ENCODE peak calls at places on chromosomes 6 and 20, in four cellular contexts. One of them, this sample, is unnamed.

GRCh38 chr6:163533443-163533842 is 118.9 kb downstream of the QKI start:
- DNase-seq in naive thymus-derived CD4-positive, alpha-beta T cell: no peak
- DNase-seq in ovary: no peak
- DNase-seq in H54: no peak
- DNase-seq in this sample: no peak

GRCh38 chr6:11374036-11375010 is 141.9 kb upstream of the NEDD9 start:
- DNase-seq in ovary: no peak
- DNase-seq in naive thymus-derived CD4-positive, alpha-beta T cell: no peak
- DNase-seq in H54: no peak
- DNase-seq in this sample: no peak

GRCh38 chr6:52588710-52589091 is 11.8 kb upstream of the TRAM2 start:
- DNase-seq in H54: no peak
- DNase-seq in ovary: no peak
- DNase-seq in naive thymus-derived CD4-positive, alpha-beta T cell: no peak
- DNase-seq in this sample: no peak

GRCh38 chr6:153437193-153437592 is 306.1 kb upstream of the RGS17 start:
- DNase-seq in H54: no peak
- DNase-seq in ovary: no peak
- DNase-seq in naive thymus-derived CD4-positive, alpha-beta T cell: no peak
- DNase-seq in this sample: no peak

GRCh38 chr20:49641683-49642649 is 71.7 kb downstream of the B4GALT5 start:
- DNase-seq in H54: no peak
- DNase-seq in ovary: no peak
- DNase-seq in naive thymus-derived CD4-positive, alpha-beta T cell: no peak
- DNase-seq in this sample: no peak

GRCh38 chr6:4788953-4789584 is 12.9 kb downstream of the CDYL start:
- DNase-seq in H54: no peak
- DNase-seq in naive thymus-derived CD4-positive, alpha-beta T cell: no peak
- DNase-seq in ovary: no peak
- DNase-seq in this sample: no peak

GRCh38 chr6:3022765-3023662 is 23.3 kb downstream of the NQO2 start:
- DNase-seq in ovary: no peak
- DNase-seq in H54: no peak
- DNase-seq in naive thymus-derived CD4-positive, alpha-beta T cell: no peak
- DNase-seq in this sample: peak

GRCh38 chr6:75205776-75206334 is at the start of gene COL12A1:
- DNase-seq in naive thymus-derived CD4-positive, alpha-beta T cell: no peak
- DNase-seq in H54: peak
- DNase-seq in ovary: peak
- DNase-seq in this sample: no peak

GRCh38 chr6:64034840-64035656 is 399.4 kb downstream of the PHF3 start:
- DNase-seq in ovary: no peak
- DNase-seq in H54: no peak
- DNase-seq in naive thymus-derived CD4-positive, alpha-beta T cell: no peak
- DNase-seq in this sample: no peak

GRCh38 chr6:40138273-40138720 is 204.0 kb upstream of the MOCS1 start:
- DNase-seq in ovary: no peak
- DNase-seq in naive thymus-derived CD4-positive, alpha-beta T cell: no peak
- DNase-seq in H54: no peak
- DNase-seq in this sample: no peak

GRCh38 chr6:124747336-124747735 is 214.9 kb upstream of the RNF217 start:
- DNase-seq in naive thymus-derived CD4-positive, alpha-beta T cell: no peak
- DNase-seq in H54: no peak
- DNase-seq in ovary: no peak
- DNase-seq in this sample: no peak

GRCh38 chr20:53959849-53960585 is 110.4 kb downstream of the BCAS1 start:
- DNase-seq in naive thymus-derived CD4-positive, alpha-beta T cell: no peak
- DNase-seq in ovary: no peak
- DNase-seq in H54: no peak
- DNase-seq in this sample: no peak

GRCh38 chr6:7050911-7051779 is 56.6 kb upstream of the RREB1 start:
- DNase-seq in H54: peak
- DNase-seq in ovary: peak
- DNase-seq in naive thymus-derived CD4-positive, alpha-beta T cell: no peak
- DNase-seq in this sample: peak

GRCh38 chr6:1553562-1554088 is 56.1 kb upstream of the FOXC1 start:
- DNase-seq in naive thymus-derived CD4-positive, alpha-beta T cell: no peak
- DNase-seq in ovary: no peak
- DNase-seq in H54: no peak
- DNase-seq in this sample: no peak

GRCh38 chr20:62929051-62929538 is 2.8 kb upstream of the DIDO1 start:
- DNase-seq in naive thymus-derived CD4-positive, alpha-beta T cell: no peak
- DNase-seq in ovary: peak
- DNase-seq in H54: no peak
- DNase-seq in this sample: peak

GRCh38 chr6:137881522-137881886 is 14.4 kb downstream of the TNFAIP3 start:
- DNase-seq in naive thymus-derived CD4-positive, alpha-beta T cell: peak
- DNase-seq in ovary: no peak
- DNase-seq in H54: no peak
- DNase-seq in this sample: peak

GRCh38 chr6:117559299-117559698 is 43.0 kb downstream of the GOPC start:
- DNase-seq in naive thymus-derived CD4-positive, alpha-beta T cell: no peak
- DNase-seq in ovary: no peak
- DNase-seq in H54: no peak
- DNase-seq in this sample: no peak

GRCh38 chr6:145241039-145241438 is 494.3 kb downstream of the EPM2A start:
- DNase-seq in ovary: no peak
- DNase-seq in naive thymus-derived CD4-positive, alpha-beta T cell: no peak
- DNase-seq in H54: peak
- DNase-seq in this sample: no peak

GRCh38 chr20:44646023-44646640 is 5.4 kb downstream of the ADA start:
- DNase-seq in naive thymus-derived CD4-positive, alpha-beta T cell: no peak
- DNase-seq in ovary: no peak
- DNase-seq in H54: no peak
- DNase-seq in this sample: peak

GRCh38 chr20:62136283-62137091 is 6.7 kb downstream of the PSMA7 start:
- DNase-seq in H54: no peak
- DNase-seq in ovary: peak
- DNase-seq in naive thymus-derived CD4-positive, alpha-beta T cell: peak
- DNase-seq in this sample: peak

GRCh38 chr6:33343953-33344611 is 26.5 kb upstream of the ZBTB22 start:
- DNase-seq in ovary: no peak
- DNase-seq in H54: no peak
- DNase-seq in naive thymus-derived CD4-positive, alpha-beta T cell: peak
- DNase-seq in this sample: peak

GRCh38 chr6:133225560-133225959 is 15.6 kb upstream of the EYA4 start:
- DNase-seq in H54: no peak
- DNase-seq in ovary: no peak
- DNase-seq in naive thymus-derived CD4-positive, alpha-beta T cell: no peak
- DNase-seq in this sample: no peak

GRCh38 chr20:41395669-41396664 is 29.3 kb upstream of the EMILIN3 start:
- DNase-seq in ovary: peak
- DNase-seq in H54: no peak
- DNase-seq in naive thymus-derived CD4-positive, alpha-beta T cell: no peak
- DNase-seq in this sample: no peak

GRCh38 chr6:147407571-147407970 is 100.9 kb upstream of the SAMD5 start:
- DNase-seq in ovary: no peak
- DNase-seq in H54: no peak
- DNase-seq in naive thymus-derived CD4-positive, alpha-beta T cell: no peak
- DNase-seq in this sample: no peak

GRCh38 chr20:51143652-51144051 is 120.7 kb upstream of the KCNG1 start:
- DNase-seq in naive thymus-derived CD4-positive, alpha-beta T cell: no peak
- DNase-seq in H54: no peak
- DNase-seq in ovary: no peak
- DNase-seq in this sample: no peak

GRCh38 chr6:155765275-155766194 is 309.9 kb upstream of the NOX3 start:
- DNase-seq in H54: peak
- DNase-seq in ovary: no peak
- DNase-seq in naive thymus-derived CD4-positive, alpha-beta T cell: no peak
- DNase-seq in this sample: no peak

GRCh38 chr6:80742481-80742880 is 636.0 kb downstream of the BCKDHB start:
- DNase-seq in H54: no peak
- DNase-seq in ovary: no peak
- DNase-seq in naive thymus-derived CD4-positive, alpha-beta T cell: no peak
- DNase-seq in this sample: no peak

GRCh38 chr6:33944686-33945411 is 141.0 kb upstream of the MLN start:
- DNase-seq in naive thymus-derived CD4-positive, alpha-beta T cell: no peak
- DNase-seq in ovary: no peak
- DNase-seq in H54: no peak
- DNase-seq in this sample: no peak

GRCh38 chr6:29647927-29648642 is 8.8 kb upstream of the MOG start:
- DNase-seq in ovary: no peak
- DNase-seq in H54: no peak
- DNase-seq in naive thymus-derived CD4-positive, alpha-beta T cell: no peak
- DNase-seq in this sample: no peak

This sample was measured in central memory CD4-positive, alpha-beta T cell.